ENCODE peak calls at places on chromosomes 7 and 10, in four cellular contexts. W is MCF 10A, Q is activated gamma-delta T cell treated with Interleukin-2 at 50 U/mL for 16 hours, N is lung. S is an unnamed sample.
A peak's percentile ranks its signal among the peaks of the same experiment; 100 is the strongest.

GRCh38 chr10:24912214-24912613 is 40.2 kb downstream of the PRTFDC1 start:
- DNase-seq in N (no peak), Q (no peak), W (no peak), S (no peak)

GRCh38 chr10:36771725-36772124 is 353.7 kb upstream of the ANKRD30A start:
- DNase-seq in Q (no peak), N (no peak), W (no peak), S (no peak)

GRCh38 chr7:30469303-30469702 is 9.3 kb downstream of the NOD1 start:
- DNase-seq in W (peak; percentile 96), Q (no peak), N (peak; percentile 85), S (no peak)

GRCh38 chr7:32385316-32385956 is 104.7 kb downstream of the LSM5 start:
- DNase-seq in N (no peak), Q (no peak), W (no peak), S (no peak)

GRCh38 chr10:11647676-11648075 is 36.2 kb upstream of the USP6NL start:
- DNase-seq in W (peak; percentile 55), Q (no peak), N (no peak), S (no peak)

GRCh38 chr10:88194041-88194887 is 330.8 kb downstream of the PTEN start:
- DNase-seq in W (peak; percentile 10), N (no peak), Q (peak; percentile 62), S (no peak)

GRCh38 chr7:29336851-29337627 is 142.5 kb downstream of the CHN2 start:
- DNase-seq in Q (peak; percentile 9), N (no peak), W (no peak), S (peak; percentile 11)

GRCh38 chr7:138753611-138754010 is 44.2 kb upstream of the TMEM213 start:
- DNase-seq in N (no peak), Q (peak; percentile 9), W (no peak), S (no peak)

GRCh38 chr7:111827863-111828504 is 265.7 kb upstream of the IMMP2L start:
- DNase-seq in W (peak; percentile 70), Q (no peak), N (peak; percentile 36), S (no peak)

GRCh38 chr10:101895781-101896180 is 52.2 kb upstream of the KCNIP2 start:
- DNase-seq in W (no peak), N (no peak), Q (no peak), S (no peak)

GRCh38 chr7:112009081-112009480 is 197.1 kb downstream of the DOCK4 start:
- DNase-seq in N (no peak), W (peak; percentile 59), Q (no peak), S (no peak)

GRCh38 chr10:73076361-73077183 is 20.1 kb downstream of the P4HA1 start:
- DNase-seq in W (peak; percentile 71), N (peak; percentile 41), Q (no peak), S (peak; percentile 35)

GRCh38 chr10:78231930-78232329 is 198.3 kb downstream of the RPS24 start:
- DNase-seq in N (no peak), Q (no peak), W (peak; percentile 42), S (no peak)

GRCh38 chr7:98483964-98484545 is 83.2 kb upstream of the BAIAP2L1 start:
- DNase-seq in N (no peak), W (no peak), Q (no peak), S (no peak)

GRCh38 chr10:69061305-69062161 is 26.4 kb upstream of the SRGN start:
- DNase-seq in N (peak; percentile 56), Q (peak; percentile 37), W (peak; percentile 95), S (no peak)

GRCh38 chr10:76051007-76051936 is 619.8 kb downstream of the LRMDA start:
- DNase-seq in N (no peak), Q (no peak), W (no peak), S (no peak)

GRCh38 chr7:138030679-138031351 is 28.9 kb upstream of the CREB3L2 start:
- DNase-seq in W (peak; percentile 8), Q (no peak), N (no peak), S (no peak)

GRCh38 chr7:15309891-15310290 is 251.9 kb downstream of the AGMO start:
- DNase-seq in N (no peak), W (no peak), Q (no peak), S (no peak)

GRCh38 chr7:137331378-137331777 is 12.2 kb downstream of the PTN start:
- DNase-seq in Q (no peak), W (no peak), N (no peak), S (no peak)

GRCh38 chr10:76697923-76698322 is 939.7 kb downstream of the KCNMA1 start:
- DNase-seq in Q (no peak), W (no peak), N (no peak), S (no peak)

GRCh38 chr10:122128357-122128756 is 139.4 kb downstream of the TACC2 start:
- DNase-seq in N (no peak), Q (no peak), W (peak; percentile 33), S (no peak)

GRCh38 chr7:41003031-41003925 is 699.6 kb downstream of the INHBA start:
- DNase-seq in N (peak; percentile 46), W (peak; percentile 64), Q (no peak), S (peak; percentile 18)

GRCh38 chr10:126455036-126455765 is 66.9 kb upstream of the ADAM12 start:
- DNase-seq in N (no peak), W (no peak), Q (no peak), S (no peak)

GRCh38 chr10:85936180-85936579 is 430.4 kb downstream of the GRID1 start:
- DNase-seq in Q (no peak), N (no peak), W (no peak), S (no peak)

GRCh38 chr10:31574566-31574965 is 255.6 kb downstream of the ZEB1 start:
- DNase-seq in N (no peak), Q (no peak), W (no peak), S (no peak)

GRCh38 chr7:73622909-73623797 is 1.2 kb downstream of the MLXIPL start:
- DNase-seq in N (peak; percentile 42), W (no peak), Q (no peak), S (no peak)

GRCh38 chr10:53298443-53298842 is 525.9 kb upstream of the MBL2 start:
- DNase-seq in Q (no peak), W (no peak), N (no peak), S (no peak)

S was measured in prostate gland.